ENCODE peak calls at places on chromosomes 7 and 10, in seven cellular contexts. K, E, X, G, I, L and J are unnamed samples. For H3K4me1, the result is how much of the 10 kb centered on the place peaks cover.

GRCh38 chr10:56604624-56605023 is 243.6 kb upstream of the ZWINT start:
- DNase-seq in K (no peak), E (no peak), X (no peak), G (no peak), I (no peak), L (no peak), J (no peak)

GRCh38 chr7:120856621-120857352 is 1.2 kb downstream of the TSPAN12 start:
- DNase-seq in K (peak), E (peak), X (peak), G (peak), I (no peak), L (peak), J (peak)

GRCh38 chr10:50404021-50404823 is 152.9 kb upstream of the ASAH2 start:
- DNase-seq in K (no peak), E (no peak), X (no peak), G (no peak), I (no peak), L (no peak), J (no peak)

GRCh38 chr7:89687266-89687665 is 467.0 kb upstream of the STEAP1 start:
- DNase-seq in K (no peak), E (no peak), X (no peak), G (no peak), I (no peak), L (no peak), J (no peak)

GRCh38 chr7:40717242-40717641 is 582.4 kb downstream of the SUGCT start:
- DNase-seq in K (peak), E (peak), X (peak), G (peak), I (no peak), L (peak), J (peak)

GRCh38 chr10:33133557-33133956 is 175.5 kb upstream of the ITGB1 start:
- DNase-seq in K (no peak), E (no peak), X (no peak), G (no peak), I (no peak), L (no peak), J (no peak)

GRCh38 chr10:109429956-109430760 is 493.2 kb downstream of the XPNPEP1 start:
- DNase-seq in K (no peak), E (peak), X (no peak), G (no peak), I (no peak), L (no peak), J (no peak)

GRCh38 chr7:138468244-138469123 is 8.4 kb downstream of the TRIM24 start:
- DNase-seq in K (peak), E (peak), X (no peak), G (no peak), I (no peak), L (no peak), J (no peak)

GRCh38 chr7:5477723-5478531 is 54.3 kb upstream of the TNRC18 start:
- DNase-seq in K (no peak), E (no peak), X (no peak), G (no peak), I (no peak), L (no peak), J (peak)

GRCh38 chr10:101050206-101051069 is 11.4 kb upstream of the KAZALD1 start:
- DNase-seq in K (peak), E (peak), X (no peak), G (peak), I (peak), L (no peak), J (peak)

GRCh38 chr10:71206911-71207310 is 5.5 kb upstream of the UNC5B start:
- DNase-seq in K (no peak), E (no peak), X (no peak), G (no peak), I (no peak), L (no peak), J (no peak)

GRCh38 chr7:132049462-132050304 is 493.3 kb upstream of the PODXL start:
- DNase-seq in K (peak), E (peak), X (no peak), G (peak), I (no peak), L (no peak), J (no peak)

GRCh38 chr10:70169011-70169410 is 1.3 kb downstream of the SAR1A start:
- DNase-seq in K (no peak), E (no peak), X (no peak), G (no peak), I (no peak), L (no peak), J (no peak)

GRCh38 chr7:30352169-30352568 is 67.8 kb downstream of the ZNRF2 start:
- DNase-seq in K (no peak), E (no peak), X (no peak), G (no peak), I (no peak), L (no peak), J (no peak)

GRCh38 chr7:124022551-124022950 is 10.3 kb downstream of the TMEM229A start:
- DNase-seq in K (no peak), E (no peak), X (no peak), G (no peak), I (no peak), L (no peak), J (no peak)

GRCh38 chr10:66202101-66202500 is 723.7 kb upstream of the LRRTM3 start:
- DNase-seq in K (no peak), E (no peak), X (no peak), G (no peak), I (no peak), L (no peak), J (no peak)

GRCh38 chr10:923844-924523 is 7.5 kb downstream of the LARP4B start:
- DNase-seq in K (no peak), E (no peak), X (no peak), G (no peak), I (no peak), L (no peak), J (no peak)
- H3K4me1 ChIP-seq in K (half or more), E (under half), X (under half), G (under half), I (half or more), L (under half), J (half or more)

DNA sequence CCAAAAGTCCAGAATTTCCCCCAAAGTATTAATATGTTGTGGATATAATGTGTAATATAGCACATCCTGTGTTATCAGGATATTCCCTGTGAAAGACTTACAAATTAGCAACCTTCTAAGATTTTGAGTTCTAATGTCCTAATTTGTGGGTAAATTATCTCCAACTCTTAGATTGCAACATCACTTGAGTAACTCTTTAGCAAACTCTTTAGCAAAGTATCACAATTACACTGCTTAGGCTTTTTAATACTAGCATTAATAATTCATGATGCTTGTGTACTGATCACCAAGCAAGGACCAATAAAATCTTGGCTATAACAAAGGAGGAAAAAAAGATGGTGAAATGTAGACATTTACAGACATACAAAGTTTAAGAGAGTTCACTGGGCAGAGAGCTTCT is 27.7 kb downstream of the HIP1 start:
- DNase-seq in K (no peak), E (no peak), X (no peak), G (no peak), I (no peak), L (no peak), J (no peak)
- H3K27ac ChIP-seq in K (no peak), E (no peak), X (peak), G (no peak), I (no peak), L (peak), J (peak)

GRCh38 chr10:62040896-62041295 is 139.4 kb downstream of the ARID5B start:
- DNase-seq in K (no peak), E (no peak), X (no peak), G (no peak), I (no peak), L (no peak), J (no peak)

GRCh38 chr10:62038609-62039190 is 137.2 kb downstream of the ARID5B start:
- DNase-seq in K (peak), E (peak), X (peak), G (peak), I (peak), L (peak), J (no peak)

GRCh38 chr10:62037890-62038608 is 136.6 kb downstream of the ARID5B start:
- DNase-seq in K (no peak), E (no peak), X (no peak), G (no peak), I (no peak), L (no peak), J (no peak)

GRCh38 chr10:62036186-62037081 is 134.9 kb downstream of the ARID5B start:
- DNase-seq in K (no peak), E (no peak), X (no peak), G (no peak), I (no peak), L (no peak), J (no peak)

GRCh38 chr10:62037166-62037831 is 135.8 kb downstream of the ARID5B start:
- DNase-seq in K (no peak), E (peak), X (no peak), G (no peak), I (no peak), L (peak), J (no peak)
- TF ChIP-seq CTCF in K (no peak), E (no peak), X (no peak), G (no peak), I (no peak), L (no peak), J (no peak)

DNA sequence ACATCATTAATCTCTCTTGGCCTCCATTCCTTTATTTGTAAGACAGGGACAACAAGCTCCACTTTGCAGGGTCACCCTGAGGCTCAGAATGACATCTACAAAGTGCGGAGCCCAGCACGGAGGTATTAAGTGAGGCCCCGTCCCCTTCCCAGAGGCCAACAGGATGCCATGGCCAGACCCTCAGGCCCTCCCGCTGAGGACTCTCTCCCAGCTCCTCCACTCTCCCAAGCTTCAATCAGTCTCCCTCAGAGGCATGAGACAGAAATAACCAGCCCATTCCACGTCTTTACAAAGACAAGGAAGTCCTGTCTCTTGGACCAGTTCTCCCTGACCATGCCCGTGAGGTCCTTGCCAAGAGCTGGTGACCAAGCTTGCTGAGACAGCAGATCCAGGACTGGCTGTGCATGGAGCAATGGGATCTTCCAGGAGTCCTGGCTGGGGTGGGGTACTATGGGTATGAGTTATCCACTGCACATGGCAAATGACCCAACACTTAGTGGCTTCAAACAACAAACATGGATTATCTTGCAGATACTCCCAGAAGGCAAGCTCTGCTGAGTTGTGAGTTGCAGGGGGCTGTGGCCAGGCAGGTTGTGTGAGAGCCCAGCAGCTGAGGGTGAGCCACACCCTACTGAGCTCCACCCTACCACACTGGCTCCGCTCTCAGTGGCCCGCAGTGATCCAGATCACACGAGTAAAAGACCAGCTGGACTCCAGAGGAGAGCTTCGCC is 4.3 kb upstream of the PPIF start:
- DNase-seq in K (peak), E (peak), X (no peak), G (peak), I (peak), L (no peak), J (no peak)
- H3K4me1 ChIP-seq in K (half or more), E (under half), X (under half), G (under half), I (under half), L (under half), J (under half)

GRCh38 chr7:151784843-151785680 is 91.9 kb downstream of the PRKAG2 start:
- DNase-seq in K (no peak), E (no peak), X (no peak), G (no peak), I (no peak), L (no peak), J (no peak)

GRCh38 chr7:151789380-151789947 is 87.5 kb downstream of the PRKAG2 start:
- DNase-seq in K (no peak), E (no peak), X (no peak), G (no peak), I (no peak), L (no peak), J (no peak)

GRCh38 chr7:151786241-151786640 is 90.7 kb downstream of the PRKAG2 start:
- DNase-seq in K (no peak), E (no peak), X (no peak), G (no peak), I (no peak), L (no peak), J (no peak)

GRCh38 chr7:151785681-151785965 is 91.3 kb downstream of the PRKAG2 start:
- DNase-seq in K (no peak), E (no peak), X (no peak), G (no peak), I (no peak), L (no peak), J (no peak)

DNA sequence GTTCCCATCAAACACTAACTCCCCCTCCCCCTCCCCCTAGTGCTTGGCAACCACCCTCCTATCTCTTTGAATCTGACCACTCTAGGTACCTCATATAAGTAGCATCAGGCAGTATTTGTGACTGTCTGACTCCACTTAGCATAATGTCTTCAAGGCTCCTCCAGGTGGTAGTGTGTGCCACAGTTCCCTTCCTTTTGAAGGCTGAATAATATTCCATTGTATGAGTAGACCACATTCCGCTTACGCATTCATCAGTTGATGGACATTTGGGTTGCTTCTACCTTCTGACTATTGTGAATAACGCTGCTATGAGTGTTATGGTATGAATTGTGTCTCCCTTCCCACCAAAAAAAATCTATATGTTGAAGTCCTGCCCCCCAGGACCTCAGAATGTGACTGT is 89.6 kb downstream of the PRKAG2 start:
- DNase-seq in K (no peak), E (no peak), X (no peak), G (no peak), I (no peak), L (no peak), J (no peak)
- H3K27ac ChIP-seq in K (no peak), E (no peak), X (no peak), G (no peak), I (no peak), L (no peak), J (no peak)

GRCh38 chr7:92987543-92987942 is 130.2 kb downstream of the SAMD9 start:
- DNase-seq in K (no peak), E (no peak), X (no peak), G (no peak), I (no peak), L (no peak), J (no peak)

GRCh38 chr7:92987095-92987494 is 130.7 kb downstream of the SAMD9 start:
- DNase-seq in K (no peak), E (peak), X (no peak), G (no peak), I (no peak), L (no peak), J (no peak)

GRCh38 chr7:92988941-92989540 is 128.7 kb downstream of the SAMD9 start:
- DNase-seq in K (no peak), E (peak), X (no peak), G (no peak), I (no peak), L (no peak), J (no peak)

GRCh38 chr7:92991190-92991589 is 126.6 kb downstream of the SAMD9 start:
- DNase-seq in K (no peak), E (no peak), X (no peak), G (no peak), I (no peak), L (no peak), J (no peak)

DNA sequence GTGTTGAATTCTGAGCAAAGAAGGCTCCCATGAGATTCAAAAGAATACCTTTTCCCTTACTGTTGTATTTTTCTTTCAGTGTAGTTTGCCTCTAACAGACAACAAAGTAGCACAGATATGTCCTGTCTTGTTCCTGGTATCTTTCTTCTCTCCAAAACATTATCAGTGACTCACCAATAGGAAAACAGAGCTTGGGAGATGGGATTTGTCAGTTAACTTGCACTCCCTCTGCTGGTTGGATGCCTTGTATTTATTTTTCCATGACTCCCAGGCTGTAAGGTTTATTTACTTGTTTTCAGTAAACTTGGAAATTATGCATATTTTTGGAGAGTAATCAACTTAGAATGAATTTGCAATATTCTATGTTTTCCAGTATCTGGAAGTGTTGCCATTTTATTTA is 129.7 kb downstream of the SAMD9 start:
- DNase-seq in K (no peak), E (peak), X (no peak), G (no peak), I (no peak), L (no peak), J (no peak)
- TF ChIP-seq CTCF in K (peak), E (peak), X (peak), G (peak), I (no peak), L (no peak), J (no peak)

DNA sequence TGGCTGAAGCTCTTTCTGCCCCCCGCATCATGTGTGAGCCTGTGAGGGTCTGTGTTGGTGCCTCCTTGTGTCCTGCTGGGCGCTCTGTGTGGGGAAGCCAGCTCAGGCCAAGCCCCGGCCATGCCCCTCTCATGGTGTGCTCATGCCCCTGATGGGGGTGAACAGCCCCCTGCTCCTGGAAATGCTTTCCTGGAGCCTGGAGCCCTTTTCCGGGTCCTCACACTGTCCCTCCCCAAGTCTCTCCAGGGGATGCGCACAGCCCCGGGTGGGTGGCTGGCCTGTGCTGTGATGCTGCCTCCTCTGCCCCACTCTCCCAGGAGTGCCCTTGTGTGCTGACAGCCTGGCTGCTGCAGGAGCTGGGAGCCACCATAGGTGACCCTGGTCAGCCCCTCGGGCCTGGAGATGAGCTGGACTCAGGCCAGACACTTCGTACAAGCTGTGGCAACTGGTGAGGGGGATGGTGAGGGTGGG is 20.8 kb upstream of the ZNF862 start:
- DNase-seq in K (no peak), E (no peak), X (no peak), G (no peak), I (no peak), L (no peak), J (peak)
- H3K4me1 ChIP-seq in K (under half), E (under half), X (under half), G (under half), I (under half), L (under half), J (under half)